ENCODE peak calls at places on chromosomes 11 and 22, in ten cellular contexts. W is CD4-positive, alpha-beta T cell; Y is RWPE1; U is right lobe of liver; O is cardiac muscle cell; P is astrocyte; V is fibroblast of villous mesenchyme; I is psoas muscle; K is kidney; Q is progenitor cell of endocrine pancreas. J is an unnamed sample.
A peak's percentile ranks its signal among the peaks of the same experiment; 100 is the strongest.

GRCh38 chr11:43735931-43736330 is 55.4 kb downstream of the HSD17B12 start:
- DNase-seq in W (no peak), Y (no peak), U (no peak), O (peak; percentile 41), P (peak; percentile 83), V (no peak), I (no peak), K (no peak), Q (no peak), J (no peak)

GRCh38 chr11:35061516-35062440 is 77.2 kb upstream of the CD44 start:
- DNase-seq in W (no peak), Y (no peak), U (no peak), O (no peak), P (no peak), V (peak; percentile 52), I (no peak), K (no peak), Q (no peak), J (no peak)

GRCh38 chr11:110081462-110082233 is 11.5 kb upstream of the ZC3H12C start:
- DNase-seq in W (no peak), Y (peak; percentile 40), U (no peak), O (no peak), P (no peak), V (no peak), I (no peak), K (no peak), Q (no peak), J (no peak)

GRCh38 chr22:17218341-17218740 is 894 bp downstream of the ADA2 start:
- DNase-seq in W (no peak), Y (no peak), U (no peak), O (no peak), P (no peak), V (no peak), I (peak; percentile 4), K (peak; percentile 29), Q (no peak), J (no peak)

GRCh38 chr22:19959043-19959586 is 17.5 kb upstream of the TXNRD2 start:
- DNase-seq in W (no peak), Y (no peak), U (peak; percentile 96), O (peak; percentile 76), P (peak; percentile 64), V (peak; percentile 77), I (peak; percentile 78), K (peak; percentile 96), Q (peak; percentile 95), J (no peak)

GRCh38 chr11:76978818-76979217 is 55.4 kb upstream of the B3GNT6 start:
- DNase-seq in W (no peak), Y (no peak), U (no peak), O (no peak), P (no peak), V (no peak), I (no peak), K (no peak), Q (no peak), J (no peak)

GRCh38 chr11:123505546-123506299 is 75.7 kb downstream of the GRAMD1B start:
- DNase-seq in W (no peak), Y (no peak), U (no peak), O (no peak), P (no peak), V (no peak), I (no peak), K (no peak), Q (no peak), J (no peak)

GRCh38 chr11:134266841-134267251 is 9.3 kb upstream of the GLB1L3 start:
- DNase-seq in W (no peak), Y (peak; percentile 84), U (no peak), O (peak; percentile 84), P (peak; percentile 84), V (peak; percentile 92), I (no peak), K (no peak), Q (no peak), J (no peak)

GRCh38 chr11:80082386-80082785 is 641.6 kb upstream of the TENM4 start:
- DNase-seq in W (no peak), Y (no peak), U (no peak), O (no peak), P (no peak), V (no peak), I (no peak), K (no peak), Q (no peak), J (no peak)

GRCh38 chr11:118281284-118281683 is 17.2 kb upstream of the MPZL2 start:
- DNase-seq in W (no peak), Y (no peak), U (no peak), O (no peak), P (no peak), V (no peak), I (no peak), K (no peak), Q (no peak), J (peak; percentile 29)

GRCh38 chr11:73270089-73270854 is 1.9 kb upstream of the P2RY6 start:
- DNase-seq in W (no peak), Y (no peak), U (peak; percentile 42), O (no peak), P (no peak), V (no peak), I (no peak), K (no peak), Q (no peak), J (no peak)

GRCh38 chr22:17285661-17286060 is 66.4 kb upstream of the ADA2 start:
- DNase-seq in W (no peak), Y (no peak), U (peak; percentile 1), O (no peak), P (no peak), V (no peak), I (no peak), K (no peak), Q (no peak), J (no peak)

GRCh38 chr11:88535266-88535665 is 197.7 kb upstream of the CTSC start:
- DNase-seq in W (no peak), Y (no peak), U (no peak), O (no peak), P (peak; percentile 65), V (no peak), I (no peak), K (no peak), Q (no peak), J (no peak)

GRCh38 chr11:976431-977160 is 50.9 kb downstream of the AP2A2 start:
- DNase-seq in W (no peak), Y (no peak), U (no peak), O (peak; percentile 70), P (peak; percentile 53), V (no peak), I (peak; percentile 72), K (no peak), Q (no peak), J (no peak)

GRCh38 chr11:292211-293121 is 3.5 kb downstream of the PGGHG start:
- DNase-seq in W (no peak), Y (no peak), U (no peak), O (no peak), P (no peak), V (no peak), I (peak; percentile 46), K (peak; percentile 75), Q (no peak), J (no peak)

GRCh38 chr22:35742342-35743100 is 24.8 kb downstream of the APOL5 start:
- DNase-seq in W (no peak), Y (peak; percentile 22), U (no peak), O (peak; percentile 70), P (peak; percentile 85), V (peak; percentile 82), I (no peak), K (no peak), Q (no peak), J (no peak)

GRCh38 chr11:32385998-32386397 is 49.3 kb downstream of the WT1 start:
- DNase-seq in W (no peak), Y (peak; percentile 62), U (no peak), O (peak; percentile 77), P (peak; percentile 20), V (peak; percentile 76), I (no peak), K (no peak), Q (no peak), J (no peak)
- TF ChIP-seq CTCF in W (no peak), Y (peak; percentile 23), U (peak; percentile 16), O (peak; percentile 84), P (peak; percentile 57), V (peak; percentile 67), I (no peak), K (no peak), Q (peak; percentile 58), J (no peak)

DNA sequence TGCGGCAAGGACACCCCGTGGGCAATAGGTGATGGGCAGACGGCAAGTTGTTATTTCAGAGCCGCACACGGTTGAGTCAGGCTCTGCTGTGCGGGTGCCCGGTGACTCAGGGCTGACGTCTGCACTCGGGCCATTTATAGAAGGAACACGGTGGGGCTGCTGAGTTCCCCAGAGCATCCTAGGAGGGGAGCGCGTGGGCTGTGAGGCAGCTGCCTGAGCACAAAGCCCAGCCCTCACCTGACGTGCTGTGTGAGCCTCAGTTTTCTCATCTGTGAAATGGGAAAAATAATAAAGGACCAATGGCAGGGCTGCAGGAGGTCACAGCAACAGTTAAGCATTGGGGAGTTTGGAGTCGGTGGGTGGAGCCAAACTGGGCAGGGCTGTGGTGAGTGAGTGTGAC is 11.3 kb upstream of the RHOD start:
- DNase-seq in W (no peak), Y (peak; percentile 88), U (no peak), O (peak; percentile 74), P (peak; percentile 92), V (peak; percentile 70), I (peak; percentile 82), K (no peak), Q (no peak), J (no peak)
- TF ChIP-seq CTCF in W (no peak), Y (no peak), U (no peak), O (no peak), P (peak; percentile 17), V (no peak), I (no peak), K (no peak), Q (no peak), J (no peak)

GRCh38 chr11:3156661-3157311 is 8.3 kb downstream of the OSBPL5 start:
- DNase-seq in W (no peak), Y (no peak), U (no peak), O (no peak), P (no peak), V (no peak), I (peak; percentile 44), K (peak; percentile 91), Q (no peak), J (no peak)
- TF ChIP-seq CTCF in W (no peak), Y (no peak), U (no peak), O (no peak), P (no peak), V (no peak), I (no peak), K (no peak), Q (no peak), J (no peak)

DNA sequence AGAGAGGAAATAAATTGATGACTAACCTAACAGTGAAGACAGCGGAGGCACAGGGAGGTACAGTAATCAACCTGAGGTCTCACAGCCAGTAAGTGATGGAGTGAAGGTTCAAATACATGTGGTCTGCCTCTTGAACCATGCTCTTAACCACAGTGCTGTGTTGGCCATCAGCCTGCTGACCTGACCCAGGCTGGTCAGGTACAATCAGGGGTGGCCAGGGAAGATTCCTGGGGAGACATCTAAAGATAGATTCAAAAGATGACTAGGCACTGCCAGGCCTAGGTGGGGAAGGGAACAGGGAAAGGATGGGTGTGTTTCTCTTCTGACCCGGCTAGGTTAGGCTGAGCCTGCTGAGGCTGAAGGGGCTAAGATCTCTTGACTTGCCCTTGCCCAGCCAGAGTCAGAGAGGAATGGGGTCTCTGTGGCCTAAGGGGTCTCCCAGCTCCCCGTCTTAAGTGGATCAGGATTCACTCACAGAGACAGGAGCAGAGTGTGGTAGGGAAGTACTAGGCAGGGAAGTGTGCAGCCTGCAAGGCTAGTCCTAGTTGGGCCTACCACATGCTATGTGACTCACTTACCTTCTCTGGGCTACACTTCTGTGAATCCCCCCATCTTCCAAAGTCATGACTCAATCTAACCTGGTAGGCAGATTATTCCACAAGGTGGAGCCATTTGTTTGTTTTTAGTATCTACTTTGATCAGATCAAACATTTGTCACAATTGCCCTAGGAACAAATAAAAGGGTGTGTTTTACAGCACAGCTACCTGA is 10.4 kb upstream of the SREBF2 start:
- DNase-seq in W (peak; percentile 12), Y (peak; percentile 64), U (no peak), O (peak; percentile 63), P (peak; percentile 76), V (peak; percentile 71), I (no peak), K (no peak), Q (no peak), J (no peak)
- TF ChIP-seq CTCF in W (peak; percentile 60), Y (peak; percentile 45), U (peak; percentile 58), O (peak; percentile 44), P (peak; percentile 60), V (peak; percentile 57), I (peak; percentile 56), K (peak; percentile 53), Q (peak; percentile 41), J (peak; percentile 43)

J was measured in GM12864.